ENCODE peak calls at places on chromosome 13, in four cellular contexts. One of them, this sample, is unnamed.

GRCh38 chr13:37375071-37375470 is 223.5 kb downstream of the POSTN start:
- DNase-seq in IMR-90: no peak
- DNase-seq in GM12878: no peak
- DNase-seq in K562: no peak
- DNase-seq in this sample: no peak

GRCh38 chr13:33606692-33607091 is 211.3 kb upstream of the RFC3 start:
- DNase-seq in IMR-90: no peak
- DNase-seq in GM12878: no peak
- DNase-seq in K562: no peak
- DNase-seq in this sample: no peak

GRCh38 chr13:44474122-44474910 is 100.7 kb downstream of the SERP2 start:
- DNase-seq in IMR-90: peak
- DNase-seq in GM12878: no peak
- DNase-seq in K562: no peak
- DNase-seq in this sample: peak

GRCh38 chr13:33260168-33261098 is 25.1 kb downstream of the STARD13 start:
- DNase-seq in IMR-90: peak
- DNase-seq in GM12878: no peak
- DNase-seq in K562: no peak
- DNase-seq in this sample: no peak

GRCh38 chr13:33927315-33927714 is 109.4 kb downstream of the RFC3 start:
- DNase-seq in IMR-90: peak
- DNase-seq in GM12878: no peak
- DNase-seq in K562: no peak
- DNase-seq in this sample: no peak

GRCh38 chr13:40479196-40479845 is 187.1 kb downstream of the FOXO1 start:
- DNase-seq in IMR-90: no peak
- DNase-seq in GM12878: no peak
- DNase-seq in K562: no peak
- DNase-seq in this sample: no peak

GRCh38 chr13:24899601-24900000 is 135.6 kb downstream of the RNF17 start:
- DNase-seq in IMR-90: peak
- DNase-seq in GM12878: no peak
- DNase-seq in K562: no peak
- DNase-seq in this sample: no peak

GRCh38 chr13:44814144-44814543 is 175.1 kb downstream of the NUFIP1 start:
- DNase-seq in IMR-90: no peak
- DNase-seq in GM12878: no peak
- DNase-seq in K562: no peak
- DNase-seq in this sample: no peak

GRCh38 chr13:41244555-41244954 is 18.8 kb downstream of the MTRF1 start:
- DNase-seq in IMR-90: peak
- DNase-seq in GM12878: no peak
- DNase-seq in K562: no peak
- DNase-seq in this sample: no peak

GRCh38 chr13:100547805-100548204 is 40.8 kb downstream of the GGACT start:
- DNase-seq in IMR-90: no peak
- DNase-seq in GM12878: no peak
- DNase-seq in K562: no peak
- DNase-seq in this sample: no peak

GRCh38 chr13:24528816-24529398 is 16.3 kb upstream of the PARP4 start:
- DNase-seq in IMR-90: no peak
- DNase-seq in GM12878: no peak
- DNase-seq in K562: no peak
- DNase-seq in this sample: no peak

GRCh38 chr13:87884874-87885273 is 213.7 kb downstream of the SLITRK5 start:
- DNase-seq in IMR-90: peak
- DNase-seq in GM12878: no peak
- DNase-seq in K562: no peak
- DNase-seq in this sample: no peak

GRCh38 chr13:88948501-88948900 is 1277.3 kb downstream of the SLITRK5 start:
- DNase-seq in IMR-90: no peak
- DNase-seq in GM12878: no peak
- DNase-seq in K562: no peak
- DNase-seq in this sample: no peak

GRCh38 chr13:20093946-20094345 is 66.9 kb downstream of the GJA3 start:
- DNase-seq in IMR-90: no peak
- DNase-seq in GM12878: no peak
- DNase-seq in K562: no peak
- DNase-seq in this sample: no peak

GRCh38 chr13:46866150-46866549 is 30.7 kb downstream of the HTR2A start:
- DNase-seq in IMR-90: peak
- DNase-seq in GM12878: no peak
- DNase-seq in K562: no peak
- DNase-seq in this sample: no peak

GRCh38 chr13:40161008-40161694 is 505.3 kb downstream of the FOXO1 start:
- DNase-seq in IMR-90: no peak
- DNase-seq in GM12878: no peak
- DNase-seq in K562: no peak
- DNase-seq in this sample: no peak

GRCh38 chr13:76383671-76384461 is 502.3 kb downstream of the KCTD12 start:
- DNase-seq in IMR-90: peak
- DNase-seq in GM12878: no peak
- DNase-seq in K562: no peak
- DNase-seq in this sample: peak

GRCh38 chr13:62908321-62908720 is 1492.7 kb upstream of the PCDH20 start:
- DNase-seq in IMR-90: no peak
- DNase-seq in GM12878: no peak
- DNase-seq in K562: no peak
- DNase-seq in this sample: no peak

GRCh38 chr13:28494861-28495585 is at the start of gene FLT1:
- DNase-seq in IMR-90: peak
- DNase-seq in GM12878: no peak
- DNase-seq in K562: peak
- DNase-seq in this sample: peak

GRCh38 chr13:95756072-95756471 is 79.1 kb downstream of the DNAJC3 start:
- DNase-seq in IMR-90: peak
- DNase-seq in GM12878: no peak
- DNase-seq in K562: peak
- DNase-seq in this sample: no peak

GRCh38 chr13:50228527-50228926 is 213.3 kb downstream of the KCNRG start:
- DNase-seq in IMR-90: no peak
- DNase-seq in GM12878: no peak
- DNase-seq in K562: no peak
- DNase-seq in this sample: no peak

GRCh38 chr13:45206340-45206739 is 5.5 kb upstream of the KCTD4 start:
- DNase-seq in IMR-90: peak
- DNase-seq in GM12878: peak
- DNase-seq in K562: no peak
- DNase-seq in this sample: peak

GRCh38 chr13:98142427-98143156 is at the start of gene FARP1:
- DNase-seq in IMR-90: peak
- DNase-seq in GM12878: no peak
- DNase-seq in K562: peak
- DNase-seq in this sample: peak

GRCh38 chr13:20993661-20994440 is 67.5 kb downstream of the LATS2 start:
- DNase-seq in IMR-90: peak
- DNase-seq in GM12878: no peak
- DNase-seq in K562: peak
- DNase-seq in this sample: no peak

GRCh38 chr13:21149568-21149967 is 26.8 kb downstream of the SKA3 start:
- DNase-seq in IMR-90: peak
- DNase-seq in GM12878: no peak
- DNase-seq in K562: no peak
- DNase-seq in this sample: no peak

GRCh38 chr13:25001807-25002206 is 94.1 kb upstream of the PABPC3 start:
- DNase-seq in IMR-90: no peak
- DNase-seq in GM12878: no peak
- DNase-seq in K562: no peak
- DNase-seq in this sample: no peak

GRCh38 chr13:36745436-36745835 is 71.6 kb downstream of the SERTM1 start:
- DNase-seq in IMR-90: no peak
- DNase-seq in GM12878: no peak
- DNase-seq in K562: no peak
- DNase-seq in this sample: no peak

DNA sequence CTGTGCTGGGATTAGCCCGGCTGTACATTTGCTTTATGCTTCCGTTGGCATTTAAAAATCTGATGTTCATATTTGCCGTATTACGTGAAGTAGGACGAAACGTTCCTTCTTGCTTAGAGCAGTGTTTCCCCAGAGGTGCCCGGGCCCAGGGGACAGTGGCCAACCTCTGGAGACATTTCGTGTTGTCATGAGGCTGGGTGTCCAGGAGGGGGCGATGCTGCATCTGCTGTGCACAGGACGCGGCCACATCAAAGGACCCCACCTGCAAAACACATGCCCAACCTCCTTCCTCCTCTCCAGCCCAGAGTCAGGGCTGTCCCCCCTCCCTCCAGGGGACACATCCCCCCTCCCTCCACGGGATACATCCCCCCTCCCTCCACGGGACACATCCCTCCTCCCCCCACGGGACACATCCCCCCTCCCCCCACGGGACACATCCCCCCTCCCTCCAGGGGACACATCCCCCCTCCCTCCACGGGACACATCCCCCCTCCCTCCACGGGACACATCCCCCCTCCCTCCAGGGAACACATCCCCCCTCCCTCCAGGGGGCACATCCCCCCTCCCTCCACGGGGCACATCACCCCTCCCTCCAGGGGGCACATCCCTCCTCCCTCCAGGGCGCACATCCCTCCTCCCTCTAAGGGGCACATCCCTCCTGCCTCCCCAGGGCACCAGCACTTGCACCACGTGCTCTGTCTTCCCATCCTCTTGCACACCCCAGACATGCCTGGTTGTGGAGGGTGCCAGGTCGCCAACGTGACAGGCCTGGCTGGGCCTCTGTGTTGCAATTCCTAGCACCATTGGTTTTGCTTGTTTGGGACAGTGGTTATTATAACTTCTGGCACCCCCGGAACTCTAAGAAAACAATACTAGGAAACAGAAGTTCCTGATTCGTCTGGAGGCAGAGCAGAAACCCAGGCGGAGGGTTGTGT is 46.7 kb downstream of the GAS6 start:
- DNase-seq in IMR-90: peak
- DNase-seq in GM12878: no peak
- DNase-seq in K562: peak
- DNase-seq in this sample: peak
- TF ChIP-seq CTCF in IMR-90: peak
- TF ChIP-seq CTCF in GM12878: peak
- TF ChIP-seq CTCF in K562: peak
- TF ChIP-seq CTCF in this sample: peak

GRCh38 chr13:102286326-102286725 is 115.5 kb downstream of the FGF14 start:
- DNase-seq in IMR-90: peak
- DNase-seq in GM12878: no peak
- DNase-seq in K562: no peak
- DNase-seq in this sample: no peak
- TF ChIP-seq FOS in IMR-90: peak
- TF ChIP-seq FOS in GM12878: no peak
- TF ChIP-seq FOS in K562: no peak
- TF ChIP-seq FOS in this sample: no peak

GRCh38 chr13:111344471-111345191 is 24.2 kb downstream of the TEX29 start:
- DNase-seq in IMR-90: peak
- DNase-seq in GM12878: no peak
- DNase-seq in K562: peak
- DNase-seq in this sample: no peak
- TF ChIP-seq CTCF in IMR-90: peak
- TF ChIP-seq CTCF in GM12878: no peak
- TF ChIP-seq CTCF in K562: peak
- TF ChIP-seq CTCF in this sample: no peak

GRCh38 chr13:53784331-53784730 is 755.7 kb downstream of the OLFM4 start:
- DNase-seq in IMR-90: no peak
- DNase-seq in GM12878: no peak
- DNase-seq in K562: no peak
- DNase-seq in this sample: no peak

GRCh38 chr13:53778937-53779336 is 750.3 kb downstream of the OLFM4 start:
- DNase-seq in IMR-90: no peak
- DNase-seq in GM12878: no peak
- DNase-seq in K562: no peak
- DNase-seq in this sample: no peak

GRCh38 chr13:53783466-53783865 is 754.9 kb downstream of the OLFM4 start:
- DNase-seq in IMR-90: no peak
- DNase-seq in GM12878: no peak
- DNase-seq in K562: no peak
- DNase-seq in this sample: no peak

GRCh38 chr13:53781941-53782340 is 753.3 kb downstream of the OLFM4 start:
- DNase-seq in IMR-90: no peak
- DNase-seq in GM12878: no peak
- DNase-seq in K562: no peak
- DNase-seq in this sample: no peak

GRCh38 chr13:53782400-53783030 is 753.9 kb downstream of the OLFM4 start:
- DNase-seq in IMR-90: peak
- DNase-seq in GM12878: peak
- DNase-seq in K562: no peak
- DNase-seq in this sample: peak
- TF ChIP-seq FOS in IMR-90: no peak
- TF ChIP-seq FOS in GM12878: no peak
- TF ChIP-seq FOS in K562: no peak
- TF ChIP-seq FOS in this sample: no peak

DNA sequence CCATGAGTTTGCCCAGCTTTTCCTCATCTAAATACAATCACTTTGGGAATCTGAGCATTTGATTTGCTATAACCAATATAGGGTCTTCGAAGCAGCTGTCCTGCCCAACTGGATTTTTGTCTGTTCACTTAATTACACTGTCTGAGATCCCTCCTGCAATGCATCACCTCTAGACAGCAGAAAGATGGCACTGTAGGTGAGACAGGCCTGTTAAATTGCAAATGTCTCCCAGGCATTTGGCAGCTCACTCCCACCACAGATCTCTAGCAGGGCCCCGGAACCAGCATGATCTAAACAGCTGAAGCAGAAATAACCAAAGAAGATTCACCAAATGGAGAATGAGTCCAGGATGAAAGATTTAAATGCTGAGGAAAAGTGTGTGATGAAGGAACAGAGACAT is 41.9 kb upstream of the SERPINE3 start:
- DNase-seq in IMR-90: no peak
- DNase-seq in GM12878: no peak
- DNase-seq in K562: no peak
- DNase-seq in this sample: no peak
- TF ChIP-seq CTCF in IMR-90: no peak
- TF ChIP-seq CTCF in GM12878: peak
- TF ChIP-seq CTCF in K562: no peak
- TF ChIP-seq CTCF in this sample: no peak

GRCh38 chr13:26386026-26386425 is 132.1 kb downstream of the CDK8 start:
- DNase-seq in IMR-90: no peak
- DNase-seq in GM12878: no peak
- DNase-seq in K562: no peak
- DNase-seq in this sample: no peak
- TF ChIP-seq FOS in IMR-90: no peak
- TF ChIP-seq FOS in GM12878: no peak
- TF ChIP-seq FOS in K562: no peak
- TF ChIP-seq FOS in this sample: no peak

DNA sequence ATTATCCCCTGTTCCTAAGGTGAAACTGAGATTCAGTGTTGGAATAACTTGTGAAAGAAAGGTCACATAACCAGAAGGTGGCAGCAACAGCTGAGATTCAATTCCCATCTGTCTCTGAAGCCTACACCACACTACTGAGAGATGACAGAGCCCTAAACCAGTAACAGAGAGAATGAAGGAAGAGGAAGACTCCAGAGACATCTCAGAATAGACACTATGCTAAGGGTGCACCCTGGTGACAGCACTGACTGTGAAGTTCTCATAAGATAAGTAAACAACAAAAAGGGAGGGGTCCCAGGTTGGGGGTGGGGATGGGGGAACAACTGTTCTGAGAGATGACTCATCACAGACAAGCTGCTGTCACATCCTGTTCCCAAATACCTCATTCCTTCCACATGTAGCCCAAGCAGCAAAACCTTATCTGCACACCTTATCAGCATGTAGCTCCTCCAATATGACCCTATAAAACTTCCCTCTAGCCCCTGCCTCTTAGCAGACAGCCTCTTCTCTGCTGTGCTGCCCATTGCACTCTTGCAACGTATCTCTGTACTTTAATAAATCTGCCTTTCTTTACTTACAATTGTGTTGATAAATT is 46.5 kb downstream of the UTP14C start:
- DNase-seq in IMR-90: peak
- DNase-seq in GM12878: no peak
- DNase-seq in K562: peak
- DNase-seq in this sample: peak
- TF ChIP-seq CTCF in IMR-90: peak
- TF ChIP-seq CTCF in GM12878: peak
- TF ChIP-seq CTCF in K562: peak
- TF ChIP-seq CTCF in this sample: peak

This sample was measured in endothelial cell of umbilical vein.